ENCODE peak calls at places on chromosomes 7 and 10, in four cellular contexts. X is ascending aorta, W is mammary epithelial cell, R is upper lobe of right lung. B is an unnamed sample.

GRCh38 chr10:79286318-79286951 is 60.8 kb upstream of the PPIF start:
- DNase-seq in X (peak; percentile 71), W (peak; percentile 71), R (peak; percentile 91), B (peak; percentile 88)

GRCh38 chr7:155490697-155491628 is 33.0 kb downstream of the EN2 start:
- DNase-seq in X (no peak), W (no peak), R (peak; percentile 82), B (no peak)

GRCh38 chr10:18164093-18164492 is 23.9 kb downstream of the CACNB2 start:
- DNase-seq in X (no peak), W (no peak), R (no peak), B (no peak)

GRCh38 chr7:85719981-85720963 is 533.4 kb upstream of the SEMA3D start:
- DNase-seq in X (no peak), W (peak; percentile 77), R (no peak), B (no peak)

GRCh38 chr10:61903184-61903990 is 1.9 kb downstream of the ARID5B start:
- DNase-seq in X (peak; percentile 18), W (peak; percentile 63), R (peak; percentile 85), B (peak; percentile 50)

GRCh38 chr7:41886257-41886905 is 183.5 kb upstream of the INHBA start:
- DNase-seq in X (no peak), W (peak; percentile 43), R (no peak), B (no peak)

GRCh38 chr10:14653271-14654161 is 121.2 kb downstream of the FAM107B start:
- DNase-seq in X (no peak), W (peak; percentile 89), R (no peak), B (no peak)

GRCh38 chr10:78672898-78673297 is 395.9 kb upstream of the ZMIZ1 start:
- DNase-seq in X (no peak), W (peak; percentile 14), R (no peak), B (no peak)

GRCh38 chr10:33772370-33773331 is 438.2 kb upstream of the NRP1 start:
- DNase-seq in X (no peak), W (no peak), R (no peak), B (peak; percentile 39)

DNA sequence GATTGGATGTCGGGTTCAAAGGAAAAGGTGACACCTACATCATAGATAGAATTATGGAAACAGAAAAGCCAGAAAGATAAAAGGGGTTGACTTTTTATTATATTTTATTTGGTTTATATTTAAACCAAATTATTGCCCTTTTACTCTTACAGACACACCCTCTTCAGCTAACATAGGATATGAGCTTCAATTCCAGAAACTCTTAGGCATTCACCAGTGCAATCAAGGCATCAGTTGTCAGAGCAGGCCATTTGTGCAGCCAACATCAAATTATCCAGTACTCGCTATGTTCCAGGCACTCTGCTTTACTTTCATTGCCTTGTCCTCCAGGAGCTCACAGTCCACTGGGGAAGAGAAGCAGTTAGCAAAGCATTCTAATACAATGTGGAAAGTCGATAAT is 347.5 kb downstream of the TFEC start:
- DNase-seq in X (no peak), W (no peak), R (no peak), B (no peak)
- H3K27ac ChIP-seq in X (no peak overlapping the region), W (no peak overlapping the region), R (no peak overlapping the region), B (no peak overlapping the region)

GRCh38 chr10:129552119-129552518 is 85.1 kb downstream of the MGMT start:
- DNase-seq in X (no peak), W (no peak), R (no peak), B (no peak)
- H3K4me3 ChIP-seq in X (no peak overlapping the region), W (no peak overlapping the region), R (no peak overlapping the region), B (no peak overlapping the region)

GRCh38 chr10:90195288-90195840 is 494.0 kb downstream of the KIF20B start:
- DNase-seq in X (no peak), W (no peak), R (no peak), B (no peak)

GRCh38 chr10:90193240-90193985 is 492.0 kb downstream of the KIF20B start:
- DNase-seq in X (no peak), W (peak; percentile 83), R (no peak), B (no peak)

GRCh38 chr10:90197766-90198165 is 496.4 kb downstream of the KIF20B start:
- DNase-seq in X (no peak), W (peak; percentile 88), R (no peak), B (no peak)

DNA sequence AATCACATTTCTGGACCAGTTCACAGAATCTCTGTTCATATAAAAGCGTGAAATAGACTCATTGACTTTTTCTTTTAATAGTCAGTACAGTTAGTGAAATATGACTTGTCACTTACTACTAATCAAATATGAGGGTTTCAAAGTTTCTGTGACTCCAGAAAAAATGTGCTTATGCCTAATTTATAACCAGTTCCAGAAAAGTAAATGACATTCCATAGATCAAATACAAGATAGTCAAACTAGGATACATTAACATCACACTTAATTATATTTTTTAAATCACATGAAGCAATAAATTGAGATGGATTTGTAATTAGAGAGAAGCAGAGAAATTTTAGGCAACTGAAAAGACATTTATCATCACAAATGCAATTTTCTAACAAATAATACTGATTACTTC is 491.4 kb downstream of the KIF20B start:
- DNase-seq in X (no peak), W (no peak), R (no peak), B (no peak)
- H3K27ac ChIP-seq in X (no peak overlapping the region), W (no peak overlapping the region), R (no peak overlapping the region), B (no peak overlapping the region)

GRCh38 chr7:76283254-76284159 is 19.0 kb upstream of the HSPB1 start:
- DNase-seq in X (no peak), W (no peak), R (no peak), B (no peak)
- H3K4me3 ChIP-seq in X (peak overlapping the region; percentile 66), W (no peak overlapping the region), R (no peak overlapping the region), B (no peak overlapping the region)

GRCh38 chr10:75640381-75640780 is 209.0 kb downstream of the LRMDA start:
- DNase-seq in X (no peak), W (no peak), R (no peak), B (no peak)
- H3K27ac ChIP-seq in X (no peak overlapping the region), W (no peak overlapping the region), R (no peak overlapping the region), B (no peak overlapping the region)

GRCh38 chr10:75613685-75614587 is 182.5 kb downstream of the LRMDA start:
- DNase-seq in X (no peak), W (no peak), R (no peak), B (no peak)

GRCh38 chr10:75612904-75613684 is 181.7 kb downstream of the LRMDA start:
- DNase-seq in X (no peak), W (no peak), R (no peak), B (no peak)

GRCh38 chr10:75611081-75611971 is 179.9 kb downstream of the LRMDA start:
- DNase-seq in X (no peak), W (no peak), R (no peak), B (no peak)

GRCh38 chr10:75610187-75610586 is 178.8 kb downstream of the LRMDA start:
- DNase-seq in X (no peak), W (no peak), R (no peak), B (no peak)

DNA sequence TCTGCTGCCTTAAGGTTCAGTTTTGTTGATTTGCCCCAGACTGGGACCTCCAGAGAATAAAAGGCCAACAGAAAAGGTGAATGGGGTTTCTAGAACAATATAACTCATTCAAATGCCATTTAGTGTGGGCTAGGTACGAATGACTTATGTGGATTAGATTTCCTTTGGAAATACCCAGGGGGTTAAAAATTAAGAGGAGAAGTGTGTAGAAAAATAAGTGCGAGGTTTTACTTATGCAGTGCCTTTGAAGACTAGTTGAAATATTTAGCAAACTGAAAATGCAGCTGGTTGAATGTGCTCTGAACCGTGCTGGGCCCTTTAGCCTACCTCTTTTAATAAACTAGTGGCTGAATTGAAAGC is 180.5 kb downstream of the LRMDA start:
- DNase-seq in X (no peak), W (no peak), R (no peak), B (no peak)
- H3K4me3 ChIP-seq in X (no peak overlapping the region), W (no peak overlapping the region), R (no peak overlapping the region), B (no peak overlapping the region)

GRCh38 chr10:132007681-132008080 is 26.0 kb upstream of the BNIP3 start:
- DNase-seq in X (no peak), W (no peak), R (no peak), B (no peak)
- H3K27ac ChIP-seq in X (no peak overlapping the region), W (no peak overlapping the region), R (no peak overlapping the region), B (no peak overlapping the region)

GRCh38 chr7:39827571-39827970 is 122.5 kb upstream of the CDK13 start:
- DNase-seq in X (no peak), W (no peak), R (no peak), B (no peak)

GRCh38 chr7:39829028-39829427 is 121.0 kb upstream of the CDK13 start:
- DNase-seq in X (no peak), W (no peak), R (no peak), B (no peak)

GRCh38 chr7:39838326-39838725 is 111.7 kb upstream of the CDK13 start:
- DNase-seq in X (no peak), W (peak; percentile 66), R (no peak), B (no peak)

DNA sequence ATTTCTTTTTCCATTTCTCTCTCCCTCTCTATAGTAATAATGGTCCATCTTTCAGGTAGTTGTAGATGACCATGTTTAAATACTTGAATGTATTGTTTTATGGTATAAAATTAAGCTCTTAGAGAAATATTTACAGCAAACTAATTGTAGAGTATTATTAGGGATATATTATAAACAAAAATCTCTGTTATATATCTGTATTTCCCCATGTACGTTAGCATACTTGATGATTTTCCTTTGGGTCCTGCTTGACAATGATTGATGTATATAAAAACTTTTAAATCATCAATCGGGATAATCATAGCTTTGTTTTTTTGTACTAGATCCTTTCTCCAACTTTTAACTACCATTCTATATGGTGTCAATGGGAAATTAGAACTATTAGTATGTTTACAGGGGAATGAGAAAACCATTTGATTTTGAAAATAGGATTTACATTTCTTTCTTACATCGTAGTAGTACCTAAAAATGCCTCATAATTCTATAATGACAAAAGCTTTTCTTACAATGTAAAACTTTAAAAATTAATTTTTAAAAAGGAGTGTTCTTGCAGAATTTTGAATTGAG is 117.5 kb upstream of the CDK13 start:
- DNase-seq in X (no peak), W (no peak), R (no peak), B (no peak)
- H3K4me3 ChIP-seq in X (peak overlapping the region; percentile 58), W (no peak overlapping the region), R (no peak overlapping the region), B (peak overlapping the region; percentile 53)

GRCh38 chr10:16848562-16849154 is 31.4 kb upstream of the RSU1 start:
- DNase-seq in X (no peak), W (peak; percentile 66), R (no peak), B (no peak)
- H3K27ac ChIP-seq in X (peak overlapping the region; percentile 76), W (no peak overlapping the region), R (no peak overlapping the region), B (no peak overlapping the region)

GRCh38 chr10:96288151-96288621 is 16.0 kb upstream of the DNTT start:
- DNase-seq in X (no peak), W (no peak), R (no peak), B (no peak)

GRCh38 chr10:96289218-96289910 is 14.9 kb upstream of the DNTT start:
- DNase-seq in X (no peak), W (no peak), R (no peak), B (no peak)

GRCh38 chr10:96290368-96291133 is 13.7 kb upstream of the DNTT start:
- DNase-seq in X (no peak), W (no peak), R (no peak), B (no peak)

GRCh38 chr10:96285331-96285752 is 14.0 kb upstream of the BLNK start:
- DNase-seq in X (no peak), W (no peak), R (no peak), B (no peak)

DNA sequence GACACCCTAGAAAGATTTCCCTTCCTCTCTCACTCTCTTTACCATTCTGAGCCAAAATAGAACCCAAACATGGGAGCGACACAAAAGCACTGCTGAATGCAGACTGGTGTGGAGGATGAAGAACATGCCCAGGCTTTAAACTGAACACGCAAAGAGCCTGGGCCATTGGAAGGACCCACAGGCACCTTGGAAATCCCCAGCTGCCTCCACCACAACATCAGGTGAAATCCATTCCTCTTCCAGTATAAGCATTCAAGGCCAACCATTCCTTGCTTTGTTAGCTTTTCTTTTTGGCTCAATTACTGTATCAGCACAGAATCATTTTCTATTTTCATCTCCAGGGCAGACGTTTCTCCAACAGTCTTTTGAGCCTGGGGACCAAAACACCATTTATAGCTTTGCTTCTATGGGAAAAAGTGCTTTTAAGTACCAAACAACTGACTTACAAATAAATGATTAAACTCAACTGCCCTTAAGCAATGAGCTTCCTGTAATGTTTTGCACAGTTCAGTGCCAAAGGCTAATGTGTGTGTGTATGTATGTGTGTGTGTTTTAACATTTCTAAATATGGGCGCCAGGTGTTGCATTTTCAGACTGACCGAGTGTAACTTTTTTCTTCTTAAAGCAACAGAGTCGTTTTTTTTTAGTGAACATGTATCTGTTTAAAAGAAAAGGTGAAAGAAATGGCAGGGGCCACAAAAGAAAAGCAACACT is 16.2 kb upstream of the BLNK start:
- DNase-seq in X (no peak), W (peak; percentile 53), R (no peak), B (no peak)
- H3K4me3 ChIP-seq in X (no peak overlapping the region), W (no peak overlapping the region), R (no peak overlapping the region), B (no peak overlapping the region)

B was measured in dorsolateral prefrontal cortex.